ENCODE peak calls at places on chromosomes 6 and 20, in six cellular contexts. G is IMR-90, B is small intestine, M is transverse colon, I is PC-3, Q is Peyer's patch. V is an unnamed sample. For H3K4me1, the result is how much of the 10 kb centered on the place peaks cover.

GRCh38 chr6:130632897-130633296 is 194.3 kb upstream of the SMLR1 start:
- DNase-seq in Q (no peak), M (no peak), G (no peak), B (no peak), I (no peak), V (peak)

GRCh38 chr6:18263561-18264337 is 581 bp downstream of the DEK start:
- DNase-seq in G (no peak), I (peak), M (peak), B (peak), Q (peak), V (peak)

GRCh38 chr6:105839266-105839665 is 246.9 kb upstream of the PRDM1 start:
- DNase-seq in M (no peak), G (peak), I (no peak), B (no peak), Q (no peak), V (no peak)

GRCh38 chr6:81950877-81951276 is 198.4 kb upstream of the TENT5A start:
- DNase-seq in M (no peak), I (peak), B (no peak), Q (no peak), G (peak), V (no peak)

GRCh38 chr20:32581839-32582658 is 3.1 kb downstream of the NOL4L start:
- DNase-seq in M (no peak), B (no peak), I (no peak), G (no peak), Q (no peak), V (peak)

GRCh38 chr20:19893356-19893755 is 123.8 kb upstream of the NAA20 start:
- DNase-seq in Q (no peak), M (no peak), I (no peak), G (no peak), B (no peak), V (no peak)

GRCh38 chr6:9140181-9140580 is 704.8 kb upstream of the SLC35B3 start:
- DNase-seq in B (no peak), G (peak), I (peak), M (peak), Q (no peak), V (no peak)

GRCh38 chr6:119331676-119332286 is 17.8 kb downstream of the MAN1A1 start:
- DNase-seq in I (no peak), G (no peak), Q (no peak), B (no peak), M (no peak), V (no peak)

GRCh38 chr6:145891126-145891525 is 73.0 kb downstream of the SHPRH start:
- DNase-seq in B (no peak), I (no peak), M (no peak), G (peak), Q (no peak), V (peak)

GRCh38 chr6:157893238-157893637 is 70.2 kb downstream of the SNX9 start:
- DNase-seq in B (no peak), Q (no peak), G (no peak), M (no peak), I (no peak), V (no peak)

GRCh38 chr20:36717657-36718056 is 28.2 kb downstream of the NDRG3 start:
- DNase-seq in G (no peak), Q (no peak), B (peak), M (peak), I (peak), V (peak)

GRCh38 chr20:5080384-5080877 is 39.3 kb downstream of the PCNA start:
- DNase-seq in Q (no peak), B (no peak), M (peak), I (no peak), G (peak), V (no peak)

GRCh38 chr6:157025459-157025858 is 248.3 kb downstream of the ARID1B start:
- DNase-seq in B (no peak), M (no peak), G (peak), Q (no peak), I (no peak), V (no peak)

GRCh38 chr6:167550936-167551633 is 226.2 kb downstream of the TTLL2 start:
- DNase-seq in I (no peak), Q (peak), B (peak), M (peak), G (no peak), V (peak)

GRCh38 chr6:56803594-56803993 is 151.3 kb upstream of the BEND6 start:
- DNase-seq in G (peak), Q (no peak), B (no peak), I (no peak), M (no peak), V (no peak)

GRCh38 chr6:147911686-147912085 is 403.2 kb downstream of the SAMD5 start:
- DNase-seq in I (no peak), G (no peak), M (no peak), B (no peak), Q (no peak), V (no peak)

GRCh38 chr6:131733376-131734016 is 22.7 kb upstream of the CTAGE9 start:
- DNase-seq in B (no peak), M (no peak), I (no peak), Q (no peak), G (peak), V (no peak)

GRCh38 chr20:4946585-4947378 is 54.5 kb downstream of the SLC23A2 start:
- DNase-seq in I (no peak), B (no peak), Q (no peak), G (no peak), M (no peak), V (no peak)

GRCh38 chr6:87907521-87907920 is 140.1 kb upstream of the SPACA1 start:
- DNase-seq in B (no peak), I (no peak), G (peak), Q (no peak), M (no peak), V (no peak)

GRCh38 chr6:40285535-40285934 is 301.6 kb downstream of the LRFN2 start:
- DNase-seq in M (no peak), Q (no peak), B (no peak), G (no peak), I (no peak), V (no peak)

GRCh38 chr20:53581444-53582311 is 12.0 kb downstream of the ZNF217 start:
- DNase-seq in I (peak), Q (no peak), B (no peak), G (no peak), M (peak), V (no peak)

DNA sequence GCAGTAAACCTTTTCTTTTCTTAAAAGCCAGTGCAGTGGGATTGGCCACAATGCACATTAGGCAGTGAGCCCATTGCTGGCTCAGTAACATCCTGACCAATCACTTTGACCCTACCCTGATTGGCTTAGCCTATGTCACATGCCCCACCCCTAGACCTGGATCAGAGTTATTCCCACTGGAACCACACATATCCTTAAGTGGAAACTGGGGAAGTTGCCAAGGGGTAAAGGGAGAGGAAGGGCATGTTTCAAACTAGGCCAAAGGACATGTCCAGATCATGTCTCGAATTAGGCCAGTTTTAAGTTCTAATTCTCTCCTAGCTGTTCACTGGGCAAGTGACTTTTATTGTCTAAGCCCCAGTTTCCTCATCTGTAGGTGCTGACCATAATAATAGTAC is 69.3 kb downstream of the LY86 start:
- DNase-seq in M (no peak), B (no peak), Q (no peak), G (no peak), I (no peak), V (no peak)
- H3K4me1 ChIP-seq in M (under half), B (under half), Q (under half), G (under half), I (under half), V (under half)

DNA sequence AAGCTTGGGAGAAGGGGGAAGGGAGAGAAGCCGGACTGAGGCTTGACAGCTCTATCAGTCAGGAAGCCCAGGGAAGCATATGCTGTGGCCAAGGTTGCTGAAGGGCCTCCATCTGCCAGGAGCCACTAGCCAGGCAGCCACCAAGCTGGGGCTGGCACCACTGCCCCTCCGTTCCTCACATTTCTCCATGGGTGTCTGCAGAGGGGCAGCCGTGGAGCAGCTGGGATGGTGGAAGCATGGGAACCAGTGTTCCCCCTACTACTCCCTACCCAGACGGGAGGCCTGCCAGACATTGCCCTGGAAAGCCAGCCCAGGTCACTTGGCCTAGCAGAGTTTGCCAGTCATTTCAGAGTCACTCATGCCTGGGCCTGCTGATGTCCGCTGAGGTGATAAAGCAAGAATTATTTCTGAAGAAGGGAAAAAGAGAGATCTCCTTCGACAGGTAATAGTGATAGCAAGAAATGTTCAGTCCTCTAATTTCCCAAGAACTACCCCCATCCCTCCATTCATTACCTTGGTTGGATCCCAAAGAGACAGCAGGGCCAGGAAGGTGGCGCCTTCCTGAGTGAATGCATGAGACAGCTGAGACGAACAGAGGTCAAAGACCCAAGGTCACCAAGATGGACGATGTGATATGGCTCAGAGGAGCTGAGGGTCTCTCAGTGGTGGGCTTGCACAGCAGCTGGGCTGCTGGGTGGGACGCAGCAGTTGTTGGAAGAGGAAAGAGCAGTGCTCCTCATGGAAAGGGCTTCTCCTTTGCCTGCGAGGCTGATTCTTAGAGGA is 21.9 kb downstream of the SNPH start:
- DNase-seq in M (no peak), G (no peak), I (no peak), Q (no peak), B (no peak), V (no peak)
- H3K4me3 ChIP-seq in M (no peak), G (no peak), I (no peak), Q (no peak), B (no peak), V (no peak)

GRCh38 chr20:63491635-63492230 is 7.2 kb downstream of the EEF1A2 start:
- DNase-seq in G (no peak), B (no peak), Q (no peak), I (no peak), M (no peak), V (no peak)

GRCh38 chr20:63493563-63494020 is 5.3 kb downstream of the EEF1A2 start:
- DNase-seq in M (no peak), G (no peak), Q (no peak), I (no peak), B (no peak), V (no peak)

GRCh38 chr20:63492518-63492917 is 6.4 kb downstream of the EEF1A2 start:
- DNase-seq in G (no peak), I (no peak), B (no peak), Q (no peak), M (no peak), V (no peak)

GRCh38 chr20:63494084-63494419 is 4.8 kb downstream of the EEF1A2 start:
- DNase-seq in Q (no peak), I (no peak), M (no peak), G (no peak), B (no peak), V (no peak)

GRCh38 chr20:63492982-63493381 is 5.9 kb downstream of the EEF1A2 start:
- DNase-seq in M (no peak), I (no peak), Q (no peak), G (no peak), B (no peak), V (no peak)
- H3K4me1 ChIP-seq in M (under half), I (under half), Q (under half), G (under half), B (under half), V (under half)

DNA sequence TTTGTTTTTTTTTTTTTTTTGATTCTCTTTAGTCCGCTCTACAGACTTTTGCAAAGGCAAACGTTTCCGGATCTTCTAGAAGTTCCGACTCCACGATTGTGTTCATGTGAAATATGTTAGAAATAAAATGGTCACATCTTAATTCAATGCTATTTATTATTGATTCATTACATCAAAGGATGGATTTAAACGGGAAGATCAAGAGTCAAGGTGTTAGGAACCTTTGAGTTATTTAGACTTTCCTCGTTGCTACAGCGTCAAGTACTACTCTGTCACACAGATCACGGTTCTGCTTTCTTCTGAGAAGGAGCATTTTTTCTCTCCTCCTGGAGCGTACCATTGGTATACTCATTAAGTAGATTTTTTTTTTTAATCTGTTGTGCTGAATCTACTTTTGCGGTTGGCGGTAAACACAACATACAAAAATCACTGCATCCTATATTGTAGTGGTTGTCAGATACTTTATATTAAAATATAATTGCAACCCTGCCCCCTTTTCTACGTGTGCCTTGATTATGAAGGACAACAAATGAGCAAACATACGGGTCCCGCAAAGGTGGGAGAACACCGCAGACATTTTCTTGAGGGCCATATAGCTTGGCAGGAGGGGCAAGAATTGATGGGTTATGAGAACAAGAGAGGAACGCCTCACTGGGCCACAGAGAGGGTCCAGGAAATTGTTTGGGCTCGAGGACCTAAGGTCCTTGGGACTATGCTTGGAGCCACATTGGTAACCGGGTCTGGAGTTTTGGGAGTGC is 17.5 kb downstream of the HMGN4 start:
- DNase-seq in B (no peak), Q (no peak), I (no peak), G (peak), M (no peak), V (no peak)
- H3K4me3 ChIP-seq in B (no peak), Q (peak), I (no peak), G (peak), M (no peak), V (peak)

GRCh38 chr20:64065973-64066341 is 3.0 kb downstream of the TCEA2 start:
- DNase-seq in I (peak), Q (no peak), M (peak), G (peak), B (no peak), V (no peak)
- H3K4me1 ChIP-seq in I (under half), Q (under half), M (under half), G (under half), B (under half), V (under half)

GRCh38 chr20:25310268-25310920 is 62.5 kb downstream of the PYGB start:
- DNase-seq in G (peak), Q (peak), I (peak), B (peak), M (peak), V (peak)
- H3K4me3 ChIP-seq in G (peak), Q (no peak), I (peak), B (no peak), M (no peak), V (no peak)

GRCh38 chr6:44665143-44665542 is 277.6 kb downstream of the CDC5L start:
- DNase-seq in Q (no peak), M (no peak), B (no peak), I (no peak), G (no peak), V (no peak)
- H3K4me1 ChIP-seq in Q (under half), M (under half), B (under half), I (under half), G (under half), V (under half)

DNA sequence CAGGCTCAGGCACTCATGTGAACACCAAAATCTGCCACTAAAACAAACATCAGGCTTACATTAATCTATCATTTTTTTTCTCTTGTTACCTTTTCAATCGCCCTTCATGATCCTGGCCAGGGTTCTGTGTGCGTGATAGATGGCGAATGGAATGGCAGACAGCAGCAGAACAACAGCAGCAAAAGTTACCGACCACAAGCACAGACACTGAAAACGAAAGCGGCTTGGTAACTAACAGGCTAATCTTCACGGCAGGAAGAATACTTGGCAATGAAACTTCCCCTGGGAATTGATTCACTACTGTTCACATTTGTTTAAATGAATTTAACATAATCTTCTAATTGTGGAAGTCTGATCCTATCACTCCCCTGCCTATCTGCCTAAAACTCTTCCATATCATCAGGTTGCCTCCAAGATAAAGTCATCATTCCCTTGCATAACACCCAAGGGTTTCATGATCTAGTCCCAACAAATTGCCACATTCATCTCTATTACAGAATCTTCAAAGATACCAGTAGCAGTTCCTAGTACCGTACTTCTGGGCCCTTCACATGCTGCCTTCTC is 28.7 kb downstream of the PTPRK start:
- DNase-seq in B (peak), Q (no peak), M (no peak), I (peak), G (peak), V (peak)
- H3K4me3 ChIP-seq in B (no peak), Q (no peak), M (peak), I (peak), G (peak), V (no peak)

GRCh38 chr6:97113170-97113569 is 169.8 kb downstream of the MMS22L start:
- DNase-seq in Q (no peak), I (no peak), B (no peak), M (no peak), G (no peak), V (no peak)

GRCh38 chr6:97114645-97115044 is 168.4 kb downstream of the MMS22L start:
- DNase-seq in M (no peak), I (no peak), G (no peak), Q (no peak), B (no peak), V (no peak)

GRCh38 chr6:97111243-97111642 is 171.8 kb downstream of the MMS22L start:
- DNase-seq in B (no peak), Q (no peak), G (no peak), I (no peak), M (no peak), V (no peak)

GRCh38 chr6:97110626-97111025 is 172.4 kb downstream of the MMS22L start:
- DNase-seq in I (no peak), B (no peak), M (no peak), G (no peak), Q (no peak), V (no peak)

GRCh38 chr6:97110149-97110548 is 172.9 kb downstream of the MMS22L start:
- DNase-seq in M (no peak), B (no peak), Q (no peak), G (no peak), I (no peak), V (no peak)
- H3K4me1 ChIP-seq in M (under half), B (under half), Q (under half), G (under half), I (under half), V (under half)

GRCh38 chr6:1609662-1610496 is at the start of gene FOXC1:
- DNase-seq in Q (peak), I (peak), M (peak), G (peak), B (peak), V (peak)
- H3K4me3 ChIP-seq in Q (peak), I (peak), M (peak), G (peak), B (peak), V (peak)